ENCODE peak calls at places on chromosomes 2 and 18, in six cellular contexts. I, D, K, L, W and T are unnamed samples.
A peak's percentile ranks its signal among the peaks of the same experiment; 100 is the strongest.

GRCh38 chr18:3139406-3139805 is 80.4 kb downstream of the MYOM1 start:
- DNase-seq in I (no peak), D (no peak), K (no peak), L (no peak), W (no peak), T (no peak)

GRCh38 chr2:163266772-163267171 is 428.2 kb upstream of the KCNH7 start:
- DNase-seq in I (no peak), D (no peak), K (no peak), L (peak; percentile 90), W (peak; percentile 96), T (no peak)

GRCh38 chr2:188181439-188181838 is 110.2 kb upstream of the GULP1 start:
- DNase-seq in I (no peak), D (no peak), K (no peak), L (no peak), W (peak; percentile 53), T (peak; percentile 4)

GRCh38 chr18:34867520-34867919 is 157.4 kb downstream of the DTNA start:
- DNase-seq in I (peak; percentile 74), D (no peak), K (no peak), L (no peak), W (no peak), T (peak; percentile 53)

GRCh38 chr2:134281815-134282419 is 28.0 kb downstream of the MGAT5 start:
- DNase-seq in I (no peak), D (no peak), K (no peak), L (no peak), W (no peak), T (no peak)

GRCh38 chr2:170509460-170510193 is 205.5 kb upstream of the SP5 start:
- DNase-seq in I (peak; percentile 19), D (no peak), K (no peak), L (no peak), W (no peak), T (no peak)

GRCh38 chr2:108403494-108403893 is 25.7 kb downstream of the SULT1C4 start:
- DNase-seq in I (no peak), D (no peak), K (no peak), L (peak; percentile 20), W (no peak), T (no peak)

GRCh38 chr2:120861576-120862191 is 126.0 kb downstream of the GLI2 start:
- DNase-seq in I (peak; percentile 13), D (no peak), K (no peak), L (no peak), W (no peak), T (no peak)

GRCh38 chr18:13221821-13222220 is 3.3 kb downstream of the LDLRAD4 start:
- DNase-seq in I (peak; percentile 49), D (peak; percentile 66), K (peak; percentile 78), L (no peak), W (no peak), T (no peak)

GRCh38 chr2:46036929-46037328 is 260.3 kb upstream of the EPAS1 start:
- DNase-seq in I (no peak), D (no peak), K (no peak), L (peak; percentile 96), W (no peak), T (no peak)

GRCh38 chr2:189327879-189328351 is 113.4 kb upstream of the WDR75 start:
- DNase-seq in I (no peak), D (no peak), K (no peak), L (peak; percentile 75), W (no peak), T (no peak)

GRCh38 chr2:151478011-151478410 is 68.3 kb downstream of the RIF1 start:
- DNase-seq in I (no peak), D (no peak), K (no peak), L (no peak), W (peak; percentile 11), T (no peak)

GRCh38 chr2:191126386-191126785 is 24.4 kb downstream of the STAT4 start:
- DNase-seq in I (no peak), D (no peak), K (no peak), L (no peak), W (no peak), T (no peak)

GRCh38 chr2:205564761-205565160 is 117.5 kb upstream of the NRP2 start:
- DNase-seq in I (no peak), D (no peak), K (no peak), L (no peak), W (no peak), T (no peak)
- TF ChIP-seq CTCF in I (peak; percentile 29), D (no peak), K (no peak), L (no peak), W (no peak), T (peak; percentile 59)

GRCh38 chr2:183752571-183752970 is 628.3 kb downstream of the NUP35 start:
- DNase-seq in I (no peak), D (no peak), K (no peak), L (no peak), W (no peak), T (no peak)
- TF ChIP-seq CTCF in I (no peak), D (no peak), K (no peak), L (no peak), W (no peak), T (no peak)

GRCh38 chr2:168180914-168181313 is 66.5 kb downstream of the STK39 start:
- DNase-seq in I (no peak), D (no peak), K (no peak), L (no peak), W (no peak), T (no peak)

GRCh38 chr2:168179592-168179991 is 67.8 kb downstream of the STK39 start:
- DNase-seq in I (no peak), D (no peak), K (no peak), L (no peak), W (no peak), T (no peak)

GRCh38 chr2:168180483-168180882 is 66.9 kb downstream of the STK39 start:
- DNase-seq in I (no peak), D (no peak), K (no peak), L (no peak), W (no peak), T (no peak)

GRCh38 chr2:168178520-168178919 is 68.9 kb downstream of the STK39 start:
- DNase-seq in I (no peak), D (no peak), K (no peak), L (no peak), W (no peak), T (no peak)

DNA sequence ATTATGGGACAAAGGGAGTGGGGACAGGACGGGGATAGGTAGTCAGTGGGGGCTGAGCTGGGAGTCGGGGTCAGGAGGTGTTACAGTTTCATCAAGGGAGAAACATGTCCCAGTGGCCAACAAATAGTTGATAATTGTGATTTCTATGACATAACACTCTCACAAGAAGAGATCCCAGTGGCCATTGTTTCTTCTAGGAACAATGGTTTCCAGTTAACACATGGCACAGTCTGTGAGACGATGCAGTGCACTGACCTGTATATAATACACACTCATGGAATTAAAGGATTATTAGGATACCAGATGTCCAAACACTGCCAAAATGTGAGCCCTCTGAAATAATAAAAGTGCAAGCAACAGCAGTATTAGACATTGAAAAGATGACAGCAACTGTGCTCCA is 68.5 kb downstream of the STK39 start:
- DNase-seq in I (no peak), D (no peak), K (no peak), L (no peak), W (no peak), T (no peak)
- TF ChIP-seq CTCF in I (no peak), D (no peak), K (no peak), L (no peak), W (no peak), T (no peak)

GRCh38 chr2:10188211-10188610 is 65.7 kb downstream of the RRM2 start:
- DNase-seq in I (no peak), D (no peak), K (no peak), L (no peak), W (peak; percentile 12), T (peak; percentile 28)
- TF ChIP-seq CTCF in I (peak; percentile 47), D (peak; percentile 20), K (no peak), L (peak; percentile 29), W (peak; percentile 15), T (peak; percentile 51)

DNA sequence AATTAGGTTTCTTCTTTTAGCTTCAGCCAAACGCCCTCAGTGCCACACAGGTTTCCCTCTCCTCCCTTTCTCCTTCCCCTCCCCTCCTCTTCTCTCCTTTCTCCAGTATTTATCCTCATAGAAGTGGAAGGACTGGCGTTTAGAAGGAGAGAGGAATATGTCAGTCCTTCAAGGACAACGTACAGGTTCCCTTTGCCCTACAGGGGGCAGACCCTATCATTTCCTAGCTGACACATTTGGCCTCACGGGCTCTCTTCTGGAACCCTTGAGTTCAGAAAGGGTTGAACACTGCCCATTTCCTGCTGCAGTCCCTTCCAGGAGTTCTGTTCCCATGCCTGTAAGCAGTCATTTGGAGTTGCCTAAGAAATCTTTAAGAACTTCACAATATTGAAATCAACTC is 46.1 kb downstream of the CDCA7 start:
- DNase-seq in I (no peak), D (no peak), K (no peak), L (no peak), W (no peak), T (peak; percentile 42)
- TF ChIP-seq CTCF in I (peak; percentile 49), D (no peak), K (no peak), L (peak; percentile 24), W (peak; percentile 9), T (peak; percentile 43)

DNA sequence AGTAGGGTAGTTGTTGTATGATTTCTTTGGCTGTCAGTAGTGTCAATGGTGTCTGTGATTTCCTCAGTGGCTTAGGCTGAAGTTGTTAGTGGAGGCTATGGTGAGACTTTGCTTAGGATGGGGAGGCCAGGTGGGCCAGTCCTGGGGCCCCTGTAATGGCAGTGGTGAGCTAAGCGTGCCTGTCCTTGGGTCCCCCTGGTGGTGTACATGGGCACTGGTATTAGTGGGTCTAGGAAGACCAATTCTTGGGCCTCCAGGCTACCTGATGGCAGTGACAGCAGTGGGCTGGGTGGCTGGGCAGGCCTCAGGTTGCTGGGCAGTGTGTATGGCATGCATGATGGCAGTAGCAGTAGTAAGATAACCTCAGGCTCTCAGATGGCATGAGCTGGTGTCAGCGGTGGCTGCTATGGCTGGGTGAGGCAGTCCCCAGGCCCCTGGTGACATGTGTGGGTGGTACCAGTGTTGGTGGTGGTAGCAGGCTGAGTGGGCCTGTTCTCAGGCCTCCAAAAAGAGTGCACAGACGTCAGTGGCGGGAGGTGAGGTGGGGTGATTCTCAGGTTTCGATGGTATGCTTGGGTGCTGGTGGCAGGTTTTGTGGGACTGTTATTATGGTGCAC is 103.2 kb downstream of the KLHL14 start:
- DNase-seq in I (no peak), D (no peak), K (no peak), L (no peak), W (no peak), T (no peak)
- TF ChIP-seq CTCF in I (no peak), D (no peak), K (no peak), L (no peak), W (no peak), T (peak; percentile 51)

GRCh38 chr2:122164964-122165363 is 409.5 kb downstream of the TSN start:
- DNase-seq in I (no peak), D (no peak), K (no peak), L (no peak), W (no peak), T (no peak)
- TF ChIP-seq CTCF in I (no peak), D (no peak), K (no peak), L (no peak), W (no peak), T (no peak)

DNA sequence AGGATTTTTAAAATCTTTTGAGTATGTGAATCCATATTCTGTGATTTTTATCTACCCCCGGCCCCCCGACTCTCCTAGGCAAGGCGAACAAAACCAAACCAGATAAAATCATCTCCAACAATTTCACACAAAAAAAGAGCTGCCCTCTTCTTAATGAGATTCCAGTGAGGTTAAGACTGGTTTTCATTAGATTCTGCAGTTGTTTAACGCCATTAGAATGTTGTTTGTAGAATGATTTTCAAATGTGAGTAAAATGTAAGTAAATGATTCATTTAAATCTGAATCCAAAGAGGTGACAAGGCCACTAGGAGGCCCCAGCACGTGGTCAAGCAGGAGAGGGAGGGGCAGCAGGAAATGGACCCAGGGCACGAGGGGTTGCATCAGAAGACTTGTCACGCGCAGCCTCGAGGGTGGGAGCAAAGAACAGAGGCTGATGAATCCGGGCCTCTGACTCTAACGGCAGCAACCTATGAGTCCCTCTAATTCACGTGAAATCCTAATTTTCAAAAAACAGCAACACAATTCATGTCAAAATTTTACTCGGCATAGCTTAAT is 24.3 kb upstream of the KLHL29 start:
- DNase-seq in I (no peak), D (no peak), K (no peak), L (no peak), W (no peak), T (no peak)
- TF ChIP-seq CTCF in I (no peak), D (no peak), K (no peak), L (no peak), W (no peak), T (no peak)